ENCODE peak calls at places on chromosomes 4 and X, in five cellular contexts. V is NCI-H226, J is transverse colon, L is substantia nigra, B is SJCRH30. F is an unnamed sample.

GRCh38 chr4:88900432-88900831 is 156.6 kb downstream of the FAM13A start:
- DNase-seq in V (peak), J (no peak), L (no peak), B (no peak), F (no peak)

GRCh38 chrX:124594017-124594651 is 247.8 kb downstream of the SH2D1A start:
- DNase-seq in V (peak), J (no peak), L (no peak), B (no peak), F (no peak)

GRCh38 chrX:135015526-135016245 is 6.7 kb downstream of the RTL8B start:
- DNase-seq in V (no peak), J (no peak), L (no peak), B (no peak), F (no peak)

GRCh38 chrX:1246816-1247215 is 21.8 kb upstream of the CSF2RA start:
- DNase-seq in V (peak), J (peak), L (no peak), B (peak), F (no peak)

GRCh38 chrX:41334866-41335589 is 1.1 kb downstream of the DDX3X start:
- DNase-seq in V (peak), J (peak), L (no peak), B (peak), F (peak)

GRCh38 chrX:30364229-30364628 is 55.0 kb upstream of the NR0B1 start:
- DNase-seq in V (no peak), J (no peak), L (no peak), B (no peak), F (no peak)

GRCh38 chr4:93370256-93370655 is 458.3 kb upstream of the ATOH1 start:
- DNase-seq in V (no peak), J (no peak), L (no peak), B (no peak), F (no peak)

GRCh38 chr4:182204042-182204441 is 39.2 kb upstream of the TENM3 start:
- DNase-seq in V (peak), J (no peak), L (no peak), B (no peak), F (no peak)

GRCh38 chr4:89217594-89217993 is 90.0 kb downstream of the GPRIN3 start:
- DNase-seq in V (no peak), J (no peak), L (no peak), B (no peak), F (no peak)

GRCh38 chr4:147607463-147607862 is 9.7 kb upstream of the TMEM184C start:
- DNase-seq in V (no peak), J (no peak), L (no peak), B (no peak), F (no peak)

GRCh38 chr4:17941731-17942130 is 79.8 kb downstream of the LCORL start:
- DNase-seq in V (peak), J (no peak), L (no peak), B (no peak), F (no peak)

GRCh38 chr4:115927382-115927781 is 814.0 kb upstream of the NDST4 start:
- DNase-seq in V (peak), J (no peak), L (no peak), B (no peak), F (no peak)